ENCODE peak calls at places on chromosomes 11 and 22, in nine cellular contexts. N is transverse colon, Z is IMR-90, Y is pancreas, A is fibroblast of mammary gland, V is fibroblast of lung, X is BE2C, D is GM23338, L is body of pancreas. R is an unnamed sample.

GRCh38 chr11:57325735-57326048 is 940 bp upstream of the TNKS1BP1 start:
- DNase-seq in Y (no peak), N (peak), A (no peak), X (no peak), L (peak), Z (no peak), D (no peak), V (no peak), R (no peak)

GRCh38 chr11:117160826-117161225 is 16.7 kb downstream of the PAFAH1B2 start:
- DNase-seq in Z (no peak), Y (no peak), L (no peak), N (no peak), D (no peak), V (no peak), A (no peak), X (no peak), R (no peak)

GRCh38 chr22:35230839-35231584 is 26.3 kb upstream of the HMGXB4 start:
- DNase-seq in D (no peak), N (peak), Z (no peak), X (peak), V (no peak), L (no peak), A (no peak), Y (no peak), R (no peak)

GRCh38 chr11:12914401-12914912 is 94.7 kb upstream of the RASSF10 start:
- DNase-seq in Y (peak), N (peak), L (peak), V (peak), X (peak), D (peak), A (peak), Z (peak), R (peak)

GRCh38 chr11:9851366-9851765 is 187.5 kb downstream of the SWAP70 start:
- DNase-seq in X (no peak), Y (no peak), V (peak), D (no peak), N (no peak), A (peak), Z (peak), L (no peak), R (no peak)

GRCh38 chr11:86219291-86220193 is 25.0 kb upstream of the EED start:
- DNase-seq in X (no peak), L (no peak), A (no peak), Z (no peak), D (no peak), N (no peak), Y (no peak), V (no peak), R (no peak)

GRCh38 chr22:34414467-34415440 is 494.5 kb upstream of the LARGE1 start:
- DNase-seq in V (peak), X (peak), Y (no peak), L (peak), A (peak), D (peak), N (peak), Z (no peak), R (no peak)

GRCh38 chr11:16226245-16226644 is 130.1 kb downstream of the SOX6 start:
- DNase-seq in X (peak), N (peak), L (peak), Z (peak), Y (peak), D (no peak), A (peak), V (peak), R (peak)

GRCh38 chr22:37485006-37485713 is 1.0 kb downstream of the MFNG start:
- DNase-seq in A (no peak), V (no peak), X (no peak), Y (no peak), N (no peak), L (no peak), Z (no peak), D (no peak), R (no peak)

GRCh38 chr11:41039592-41039991 is 419.9 kb downstream of the LRRC4C start:
- DNase-seq in V (no peak), N (no peak), D (no peak), Z (no peak), A (no peak), L (no peak), Y (no peak), X (no peak), R (no peak)

GRCh38 chr11:133560467-133560866 is 28.2 kb upstream of the OPCML start:
- DNase-seq in D (no peak), N (no peak), A (no peak), X (no peak), Y (no peak), V (no peak), L (no peak), Z (no peak), R (no peak)

GRCh38 chr11:47514825-47515647 is 37.9 kb downstream of the CELF1 start:
- DNase-seq in D (peak), X (no peak), V (peak), A (peak), Y (no peak), Z (peak), L (no peak), N (no peak), R (peak)

GRCh38 chr11:128695539-128696221 is 1.8 kb downstream of the FLI1 start:
- DNase-seq in L (no peak), A (no peak), Z (no peak), Y (no peak), N (peak), V (no peak), D (no peak), X (no peak), R (no peak)

GRCh38 chr11:104343578-104343977 is 179.6 kb upstream of the PDGFD start:
- DNase-seq in X (no peak), D (peak), Z (peak), V (peak), L (no peak), A (peak), Y (no peak), N (no peak), R (peak)

DNA sequence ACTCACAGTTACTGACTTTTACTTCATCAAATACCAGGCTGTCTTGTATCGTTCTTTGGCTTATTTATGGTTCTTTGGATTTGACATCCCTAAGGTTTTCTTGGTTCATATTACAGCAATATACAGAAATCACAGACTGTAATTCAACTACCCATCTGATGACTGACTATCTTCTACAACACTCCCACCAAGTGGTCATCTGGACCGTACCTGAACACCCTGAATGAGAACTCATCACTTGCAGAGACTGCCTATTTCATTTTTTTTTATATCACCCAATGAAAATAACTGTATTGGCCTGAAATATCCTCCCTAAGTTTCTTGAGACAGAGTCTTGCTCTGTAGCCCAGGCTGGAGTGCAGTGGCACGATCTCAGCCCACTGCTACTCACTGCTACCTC is 9.5 kb upstream of the UPB1 start:
- DNase-seq in D (no peak), Y (no peak), L (no peak), A (no peak), N (no peak), X (peak), Z (no peak), V (no peak), R (no peak)
- TF ChIP-seq CTCF in D (no peak), Y (no peak), L (no peak), A (no peak), N (no peak), X (peak), Z (no peak), V (peak), R (peak)

GRCh38 chr11:131656839-131657211 is 286.4 kb downstream of the NTM start:
- DNase-seq in Y (no peak), Z (no peak), X (no peak), D (peak), V (no peak), A (no peak), N (no peak), L (no peak), R (no peak)
- H3K4me3 ChIP-seq in Y (no peak), Z (no peak), X (no peak), D (no peak), V (no peak), A (no peak), N (no peak), L (no peak), R (no peak)

DNA sequence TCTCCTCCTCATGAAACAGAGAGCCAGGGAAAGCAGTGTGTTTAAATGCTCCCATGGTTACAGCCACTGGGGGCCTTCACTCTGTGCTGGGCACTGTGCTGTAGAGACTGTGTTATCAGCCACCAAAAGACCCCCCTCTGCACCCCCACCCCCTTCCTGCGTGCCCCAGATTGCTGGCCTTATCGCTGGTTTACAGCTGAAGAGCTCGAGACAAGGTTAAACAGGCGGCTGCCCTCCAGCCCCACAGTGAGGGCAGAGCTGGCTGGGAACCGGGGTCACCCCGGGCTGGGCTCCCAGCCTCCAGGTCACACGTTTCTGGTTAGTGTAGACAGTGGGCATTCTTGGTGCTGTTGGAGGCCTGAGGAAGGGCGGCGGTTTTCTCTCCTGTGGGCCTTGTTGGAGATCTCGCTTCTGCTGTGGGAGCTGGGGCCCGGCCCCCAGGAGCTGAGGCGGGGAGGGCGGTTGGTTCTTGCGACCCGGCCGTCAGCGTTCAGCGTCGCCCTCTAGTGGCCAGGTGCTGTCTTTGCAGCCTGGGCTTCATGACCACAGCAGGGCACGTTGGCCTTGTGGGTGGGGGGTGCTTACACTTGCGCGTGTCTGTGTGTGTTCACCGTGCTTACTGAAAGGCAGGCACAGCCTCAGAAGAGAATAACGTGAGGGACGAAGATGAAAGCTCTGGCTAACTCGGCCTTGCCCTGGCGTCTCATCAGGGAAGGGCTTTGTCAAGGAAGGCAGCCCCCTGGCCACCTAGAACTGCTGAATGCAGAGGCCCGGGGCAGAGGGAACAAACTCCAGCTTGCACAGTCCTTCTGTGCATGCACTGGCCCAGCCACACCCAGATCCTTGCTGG is 40.8 kb downstream of the TBC1D22A start:
- DNase-seq in N (peak), V (peak), A (peak), L (peak), D (peak), X (peak), Z (no peak), Y (peak), R (no peak)
- TF ChIP-seq CTCF in N (peak), V (peak), A (peak), L (peak), D (peak), X (peak), Z (peak), Y (peak), R (peak)

GRCh38 chr22:27971926-27972325 is 52.9 kb upstream of the PITPNB start:
- DNase-seq in Z (peak), L (no peak), Y (no peak), X (no peak), V (no peak), N (no peak), A (no peak), D (no peak), R (no peak)
- H3K4me3 ChIP-seq in Z (no peak), L (no peak), Y (no peak), X (no peak), V (no peak), N (no peak), A (no peak), D (no peak), R (no peak)

GRCh38 chr22:44003776-44004460 is 20.2 kb upstream of the PARVB start:
- DNase-seq in L (no peak), Y (no peak), A (no peak), Z (no peak), N (no peak), D (peak), V (no peak), X (no peak), R (peak)
- TF ChIP-seq CTCF in L (no peak), Y (no peak), A (no peak), Z (peak), N (no peak), D (peak), V (no peak), X (peak), R (no peak)

R was measured in foreskin fibroblast.